ENCODE peak calls at places on chromosomes 3 and 15, in four cellular contexts. D, P, T and V are unnamed samples.
A peak's percentile ranks its signal among the peaks of the same experiment; 100 is the strongest.

GRCh38 chr3:189272500-189273119 is 100.8 kb downstream of the TPRG1 start:
- DNase-seq in T (peak; percentile 20), P (no peak), D (no peak), V (no peak)

GRCh38 chr3:127734754-127735473 is 62.2 kb downstream of the ABTB1 start:
- DNase-seq in T (no peak), P (peak; percentile 98), D (no peak), V (peak; percentile 14)

GRCh38 chr3:147838650-147839049 is 429.5 kb downstream of the ZIC1 start:
- DNase-seq in P (peak; percentile 24), T (no peak), D (no peak), V (no peak)

GRCh38 chr15:29812384-29812694 is 9.9 kb downstream of the TJP1 start:
- DNase-seq in P (peak; percentile 69), D (no peak), T (no peak), V (peak; percentile 96)

GRCh38 chr3:109224333-109224732 is 87.8 kb downstream of the C3orf85 start:
- DNase-seq in T (no peak), D (peak; percentile 84), P (no peak), V (peak; percentile 63)

GRCh38 chr3:9902372-9903237 is at the start of gene IL17RE:
- DNase-seq in P (no peak), D (peak; percentile 58), T (no peak), V (peak; percentile 51)

GRCh38 chr15:65333441-65333820 is 29.0 kb downstream of the RNU5B-1 start:
- DNase-seq in D (no peak), P (no peak), T (no peak), V (no peak)

GRCh38 chr3:195100903-195101591 is 169.9 kb downstream of the XXYLT1 start:
- DNase-seq in T (no peak), P (peak; percentile 55), D (no peak), V (peak; percentile 32)

GRCh38 chr3:55647086-55647485 is 160.0 kb upstream of the WNT5A start:
- DNase-seq in P (no peak), D (no peak), T (no peak), V (no peak)

GRCh38 chr3:179512398-179512797 is 50.3 kb upstream of the ACTL6A start:
- DNase-seq in P (no peak), D (no peak), T (no peak), V (no peak)

GRCh38 chr3:73786346-73786807 is 161.6 kb upstream of the PDZRN3 start:
- DNase-seq in T (no peak), D (no peak), P (peak; percentile 97), V (peak; percentile 2)

GRCh38 chr3:151009430-151009829 is 36.9 kb upstream of the CLRN1 start:
- DNase-seq in D (no peak), P (no peak), T (no peak), V (no peak)

GRCh38 chr3:178318957-178319528 is 217.2 kb upstream of the KCNMB2 start:
- DNase-seq in P (no peak), T (no peak), D (no peak), V (peak; percentile 50)

GRCh38 chr3:52291508-52292181 is 4.0 kb downstream of the GLYCTK start:
- DNase-seq in T (no peak), P (no peak), D (no peak), V (no peak)

GRCh38 chr3:30632065-30632464 is 25.7 kb downstream of the TGFBR2 start:
- DNase-seq in D (no peak), P (no peak), T (no peak), V (no peak)

GRCh38 chr15:80758130-80758529 is 21.0 kb upstream of the CEMIP start:
- DNase-seq in D (no peak), P (no peak), T (no peak), V (no peak)

GRCh38 chr3:141076821-141077571 is 25.8 kb downstream of the SPSB4 start:
- DNase-seq in P (peak; percentile 52), T (no peak), D (peak; percentile 61), V (peak; percentile 6)

GRCh38 chr3:52827441-52827840 is 3.0 kb downstream of the ITIH4 start:
- DNase-seq in T (no peak), D (no peak), P (peak; percentile 35), V (no peak)

GRCh38 chr15:43903864-43904290 is 77.1 kb downstream of the WDR76 start:
- DNase-seq in P (peak; percentile 58), D (peak; percentile 87), T (peak; percentile 89), V (peak; percentile 61)

GRCh38 chr3:65291448-65292091 is 603.8 kb upstream of the ADAMTS9 start:
- DNase-seq in D (no peak), P (no peak), T (no peak), V (no peak)

GRCh38 chr3:174440741-174441587 is 418.2 kb upstream of the NAALADL2 start:
- DNase-seq in P (peak; percentile 92), T (peak; percentile 85), D (peak; percentile 90), V (peak; percentile 87)

GRCh38 chr3:15333957-15334263 is 1.5 kb upstream of the SH3BP5 start:
- DNase-seq in D (no peak), T (no peak), P (no peak), V (no peak)

GRCh38 chr3:127940116-127940515 is 25.1 kb downstream of the KBTBD12 start:
- DNase-seq in P (no peak), D (no peak), T (no peak), V (no peak)

GRCh38 chr3:66532613-66533012 is 31.8 kb upstream of the LRIG1 start:
- DNase-seq in P (no peak), D (no peak), T (no peak), V (no peak)

GRCh38 chr15:74988007-74988800 is 7.2 kb upstream of the SCAMP5 start:
- DNase-seq in P (peak; percentile 7), T (no peak), D (peak; percentile 73), V (peak; percentile 42)

GRCh38 chr3:127077506-127078064 is 94.7 kb downstream of the PLXNA1 start:
- DNase-seq in T (no peak), P (no peak), D (no peak), V (no peak)

GRCh38 chr3:70000563-70001081 is 1.1 kb downstream of the SAMMSON start:
- DNase-seq in T (peak; percentile 11), D (no peak), P (peak; percentile 20), V (no peak)

GRCh38 chr15:34837246-34838016 is 42.1 kb upstream of the ACTC1 start:
- DNase-seq in P (peak; percentile 95), T (no peak), D (no peak), V (peak; percentile 73)

GRCh38 chr3:139318431-139318816 is 25.4 kb upstream of the MRPS22 start:
- DNase-seq in D (no peak), T (no peak), P (no peak), V (no peak)

GRCh38 chr3:42498791-42499477 is 3.5 kb upstream of the VIPR1 start:
- DNase-seq in D (peak; percentile 24), P (no peak), T (no peak), V (no peak)

GRCh38 chr3:153372326-153372725 is 210.3 kb downstream of the RAP2B start:
- DNase-seq in D (no peak), P (peak; percentile 53), T (no peak), V (peak; percentile 24)

GRCh38 chr3:137771401-137772230 is 7.5 kb downstream of the SOX14 start:
- DNase-seq in T (no peak), P (no peak), D (peak; percentile 67), V (no peak)

GRCh38 chr3:107453504-107453903 is 69.3 kb upstream of the BBX start:
- DNase-seq in D (no peak), T (no peak), P (no peak), V (no peak)

GRCh38 chr3:100637197-100637631 is 27.8 kb downstream of the ADGRG7 start:
- DNase-seq in T (no peak), D (no peak), P (peak; percentile 28), V (no peak)

DNA sequence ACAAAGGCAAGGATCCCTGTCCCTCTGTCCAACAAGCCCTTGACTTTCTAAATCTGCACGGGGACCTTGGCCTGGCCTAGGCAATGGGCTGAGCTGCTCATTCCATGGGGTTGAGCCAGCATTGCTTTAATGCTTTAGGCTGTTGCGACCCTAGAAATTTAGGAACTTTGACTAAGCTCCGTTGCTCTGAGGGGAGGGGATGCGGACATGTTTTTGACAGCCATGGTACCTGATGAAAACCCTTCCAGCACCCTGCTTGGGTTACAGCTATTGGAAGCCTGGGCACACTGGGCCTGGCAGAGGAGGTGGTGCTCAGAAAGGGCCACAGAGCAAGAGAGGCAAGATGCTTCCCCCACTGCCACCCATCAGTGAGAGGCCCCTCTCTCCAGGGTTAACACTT is 37.1 kb downstream of the SYNM start:
- DNase-seq in T (no peak), P (no peak), D (peak; percentile 22), V (no peak)
- H2BK120ac ChIP-seq in T (no peak overlapping the region), P (no peak overlapping the region), D (no peak overlapping the region), V (no peak overlapping the region)

GRCh38 chr3:191649626-191650025 is 188.7 kb downstream of the PYDC2 start:
- DNase-seq in P (no peak), T (no peak), D (no peak), V (peak; percentile 65)

GRCh38 chr3:191646242-191646641 is 185.3 kb downstream of the PYDC2 start:
- DNase-seq in P (no peak), D (no peak), T (no peak), V (no peak)

GRCh38 chr3:191644291-191644690 is 183.3 kb downstream of the PYDC2 start:
- DNase-seq in D (no peak), P (no peak), T (no peak), V (no peak)

GRCh38 chr3:191648787-191649186 is 187.8 kb downstream of the PYDC2 start:
- DNase-seq in P (no peak), T (no peak), D (no peak), V (no peak)
- H2BK120ac ChIP-seq in P (no peak overlapping the region), T (no peak overlapping the region), D (no peak overlapping the region), V (no peak overlapping the region)

GRCh38 chr3:171840484-171840830 is 2.7 kb upstream of the TMEM212 start:
- DNase-seq in D (no peak), P (no peak), T (no peak), V (no peak)

GRCh38 chr3:171839270-171839669 is 3.9 kb upstream of the TMEM212 start:
- DNase-seq in D (no peak), T (no peak), P (no peak), V (no peak)

GRCh38 chr3:171836836-171837235 is 6.3 kb upstream of the TMEM212 start:
- DNase-seq in P (no peak), T (no peak), D (no peak), V (no peak)

GRCh38 chr3:171837698-171838097 is 5.5 kb upstream of the TMEM212 start:
- DNase-seq in D (no peak), T (no peak), P (no peak), V (no peak)

DNA sequence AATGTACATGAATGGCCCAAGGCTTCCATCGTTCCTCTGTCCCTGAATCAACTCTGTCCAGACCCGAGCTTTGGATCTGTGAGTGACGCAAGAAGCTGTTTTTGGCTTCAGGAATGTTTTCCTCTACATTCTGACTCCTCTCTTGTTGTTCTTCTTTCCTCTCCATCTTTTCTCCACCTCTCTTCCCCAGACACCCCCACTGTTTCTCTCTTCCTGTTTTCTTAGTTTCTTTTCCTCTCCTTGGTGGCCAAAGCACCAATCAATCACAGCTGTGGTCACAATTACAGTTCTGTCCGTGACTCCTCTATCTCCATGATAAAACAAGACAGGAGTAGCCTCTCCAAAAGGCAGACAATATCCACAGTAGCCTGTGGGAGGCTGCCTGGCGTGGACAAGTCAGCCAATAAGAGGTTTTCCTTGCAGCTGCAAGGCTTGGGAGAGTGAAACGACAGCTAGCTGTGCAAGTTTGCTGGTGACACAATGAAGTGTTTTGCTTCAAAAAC is 4.9 kb upstream of the TMEM212 start:
- DNase-seq in P (peak; percentile 78), T (no peak), D (no peak), V (no peak)
- H2BK120ac ChIP-seq in P (peak overlapping the region; percentile 98), T (no peak overlapping the region), D (no peak overlapping the region), V (no peak overlapping the region)

GRCh38 chr15:68364028-68364659 is 67.8 kb downstream of the ITGA11 start:
- DNase-seq in P (peak; percentile 43), T (no peak), D (no peak), V (no peak)
- H2BK120ac ChIP-seq in P (peak overlapping the region; percentile 49), T (no peak overlapping the region), D (no peak overlapping the region), V (no peak overlapping the region)